ENCODE peak calls at places on chromosomes 1 and 21, in nine cellular contexts. One of them, this sample, is unnamed.

GRCh38 chr1:62891961-62892562 is 108.1 kb downstream of the ATG4C start:
- DNase-seq in K562: no peak
- DNase-seq in IMR-90: no peak
- DNase-seq in mammary epithelial cell: peak
- DNase-seq in neural progenitor cell: no peak
- DNase-seq in trophoblast cell: peak
- DNase-seq in mesendoderm: no peak
- DNase-seq in fibroblast of lung: no peak
- DNase-seq in PC-3: no peak
- DNase-seq in this sample: no peak

GRCh38 chr1:168319691-168320090 is 39.0 kb downstream of the TBX19 start:
- DNase-seq in mammary epithelial cell: no peak
- DNase-seq in neural progenitor cell: peak
- DNase-seq in IMR-90: no peak
- DNase-seq in fibroblast of lung: no peak
- DNase-seq in K562: no peak
- DNase-seq in mesendoderm: peak
- DNase-seq in PC-3: no peak
- DNase-seq in trophoblast cell: no peak
- DNase-seq in this sample: no peak

GRCh38 chr1:160776178-160776577 is 19.8 kb upstream of the LY9 start:
- DNase-seq in K562: no peak
- DNase-seq in PC-3: no peak
- DNase-seq in mesendoderm: peak
- DNase-seq in neural progenitor cell: no peak
- DNase-seq in fibroblast of lung: no peak
- DNase-seq in trophoblast cell: no peak
- DNase-seq in mammary epithelial cell: no peak
- DNase-seq in IMR-90: no peak
- DNase-seq in this sample: peak

GRCh38 chr1:11448375-11449085 is 30.4 kb upstream of the DISP3 start:
- DNase-seq in fibroblast of lung: no peak
- DNase-seq in IMR-90: no peak
- DNase-seq in neural progenitor cell: no peak
- DNase-seq in PC-3: no peak
- DNase-seq in mesendoderm: no peak
- DNase-seq in mammary epithelial cell: no peak
- DNase-seq in trophoblast cell: no peak
- DNase-seq in K562: peak
- DNase-seq in this sample: no peak

GRCh38 chr21:14864211-14865021 is 200.4 kb downstream of the NRIP1 start:
- DNase-seq in K562: peak
- DNase-seq in PC-3: peak
- DNase-seq in IMR-90: peak
- DNase-seq in trophoblast cell: peak
- DNase-seq in neural progenitor cell: peak
- DNase-seq in fibroblast of lung: peak
- DNase-seq in mammary epithelial cell: peak
- DNase-seq in mesendoderm: peak
- DNase-seq in this sample: peak

GRCh38 chr1:198676253-198676652 is 37.4 kb downstream of the PTPRC start:
- DNase-seq in trophoblast cell: no peak
- DNase-seq in K562: peak
- DNase-seq in PC-3: no peak
- DNase-seq in fibroblast of lung: peak
- DNase-seq in mammary epithelial cell: no peak
- DNase-seq in IMR-90: no peak
- DNase-seq in neural progenitor cell: no peak
- DNase-seq in mesendoderm: no peak
- DNase-seq in this sample: peak

GRCh38 chr1:167893798-167894197 is 20.1 kb downstream of the ADCY10 start:
- DNase-seq in fibroblast of lung: no peak
- DNase-seq in K562: no peak
- DNase-seq in mesendoderm: peak
- DNase-seq in PC-3: no peak
- DNase-seq in trophoblast cell: no peak
- DNase-seq in IMR-90: no peak
- DNase-seq in neural progenitor cell: no peak
- DNase-seq in mammary epithelial cell: no peak
- DNase-seq in this sample: no peak

GRCh38 chr1:26121854-26122773 is 10.5 kb downstream of the PDIK1L start:
- DNase-seq in fibroblast of lung: no peak
- DNase-seq in PC-3: peak
- DNase-seq in IMR-90: no peak
- DNase-seq in trophoblast cell: peak
- DNase-seq in neural progenitor cell: no peak
- DNase-seq in mesendoderm: no peak
- DNase-seq in mammary epithelial cell: no peak
- DNase-seq in K562: no peak
- DNase-seq in this sample: no peak

GRCh38 chr1:237050185-237050584 is 8.2 kb downstream of the RYR2 start:
- DNase-seq in K562: no peak
- DNase-seq in neural progenitor cell: no peak
- DNase-seq in mesendoderm: no peak
- DNase-seq in fibroblast of lung: no peak
- DNase-seq in mammary epithelial cell: no peak
- DNase-seq in PC-3: no peak
- DNase-seq in trophoblast cell: no peak
- DNase-seq in IMR-90: no peak
- DNase-seq in this sample: no peak

GRCh38 chr1:161531986-161532875 is 7.9 kb downstream of the HSPA6 start:
- DNase-seq in PC-3: no peak
- DNase-seq in IMR-90: peak
- DNase-seq in fibroblast of lung: no peak
- DNase-seq in neural progenitor cell: peak
- DNase-seq in trophoblast cell: peak
- DNase-seq in mammary epithelial cell: no peak
- DNase-seq in mesendoderm: peak
- DNase-seq in K562: peak
- DNase-seq in this sample: no peak

GRCh38 chr1:244751271-244751895 is 84.1 kb upstream of the COX20 start:
- DNase-seq in K562: no peak
- DNase-seq in IMR-90: no peak
- DNase-seq in mammary epithelial cell: no peak
- DNase-seq in neural progenitor cell: no peak
- DNase-seq in fibroblast of lung: no peak
- DNase-seq in trophoblast cell: no peak
- DNase-seq in mesendoderm: no peak
- DNase-seq in PC-3: peak
- DNase-seq in this sample: no peak

GRCh38 chr1:22587247-22587646 is 24.0 kb downstream of the EPHA8 start:
- DNase-seq in IMR-90: no peak
- DNase-seq in PC-3: no peak
- DNase-seq in trophoblast cell: no peak
- DNase-seq in mesendoderm: no peak
- DNase-seq in neural progenitor cell: no peak
- DNase-seq in fibroblast of lung: no peak
- DNase-seq in K562: no peak
- DNase-seq in mammary epithelial cell: no peak
- DNase-seq in this sample: no peak

GRCh38 chr1:34320081-34320480 is 143.4 kb downstream of the C1orf94 start:
- DNase-seq in trophoblast cell: no peak
- DNase-seq in mesendoderm: no peak
- DNase-seq in fibroblast of lung: peak
- DNase-seq in PC-3: peak
- DNase-seq in neural progenitor cell: no peak
- DNase-seq in K562: no peak
- DNase-seq in IMR-90: no peak
- DNase-seq in mammary epithelial cell: no peak
- DNase-seq in this sample: no peak

GRCh38 chr1:11873954-11874562 is 15.3 kb upstream of the NPPB start:
- DNase-seq in mammary epithelial cell: no peak
- DNase-seq in neural progenitor cell: no peak
- DNase-seq in K562: no peak
- DNase-seq in mesendoderm: no peak
- DNase-seq in trophoblast cell: peak
- DNase-seq in fibroblast of lung: no peak
- DNase-seq in PC-3: no peak
- DNase-seq in IMR-90: no peak
- DNase-seq in this sample: no peak

GRCh38 chr1:3732747-3733602 is 19.3 kb upstream of the CCDC27 start:
- DNase-seq in trophoblast cell: no peak
- DNase-seq in PC-3: no peak
- DNase-seq in IMR-90: no peak
- DNase-seq in fibroblast of lung: peak
- DNase-seq in neural progenitor cell: peak
- DNase-seq in mammary epithelial cell: no peak
- DNase-seq in mesendoderm: peak
- DNase-seq in K562: no peak
- DNase-seq in this sample: no peak
- H3K9ac ChIP-seq in trophoblast cell: peak
- H3K9ac ChIP-seq in PC-3: no peak
- H3K9ac ChIP-seq in IMR-90: no peak
- H3K9ac ChIP-seq in fibroblast of lung: no peak
- H3K9ac ChIP-seq in neural progenitor cell: no peak
- H3K9ac ChIP-seq in mammary epithelial cell: no peak
- H3K9ac ChIP-seq in mesendoderm: peak
- H3K9ac ChIP-seq in K562: no peak
- H3K9ac ChIP-seq in this sample: no peak

GRCh38 chr1:74969566-74970135 is 164.5 kb upstream of the LHX8 start:
- DNase-seq in mammary epithelial cell: no peak
- DNase-seq in mesendoderm: no peak
- DNase-seq in PC-3: no peak
- DNase-seq in K562: no peak
- DNase-seq in neural progenitor cell: no peak
- DNase-seq in IMR-90: no peak
- DNase-seq in fibroblast of lung: no peak
- DNase-seq in trophoblast cell: no peak
- DNase-seq in this sample: no peak

GRCh38 chr1:74963120-74963519 is 171.1 kb upstream of the LHX8 start:
- DNase-seq in fibroblast of lung: no peak
- DNase-seq in IMR-90: no peak
- DNase-seq in K562: no peak
- DNase-seq in PC-3: no peak
- DNase-seq in trophoblast cell: no peak
- DNase-seq in mammary epithelial cell: no peak
- DNase-seq in neural progenitor cell: no peak
- DNase-seq in mesendoderm: no peak
- DNase-seq in this sample: no peak

GRCh38 chr1:74964508-74964907 is 169.7 kb upstream of the LHX8 start:
- DNase-seq in PC-3: peak
- DNase-seq in mammary epithelial cell: peak
- DNase-seq in IMR-90: no peak
- DNase-seq in neural progenitor cell: no peak
- DNase-seq in fibroblast of lung: peak
- DNase-seq in mesendoderm: no peak
- DNase-seq in trophoblast cell: no peak
- DNase-seq in K562: no peak
- DNase-seq in this sample: peak
- H3K4me2 ChIP-seq in PC-3: no peak
- H3K4me2 ChIP-seq in mammary epithelial cell: no peak
- H3K4me2 ChIP-seq in IMR-90: no peak
- H3K4me2 ChIP-seq in neural progenitor cell: no peak
- H3K4me2 ChIP-seq in fibroblast of lung: no peak
- H3K4me2 ChIP-seq in mesendoderm: no peak
- H3K4me2 ChIP-seq in trophoblast cell: no peak
- H3K4me2 ChIP-seq in K562: no peak
- H3K4me2 ChIP-seq in this sample: no peak

GRCh38 chr1:40476924-40477679 is at the start of gene ZFP69:
- DNase-seq in neural progenitor cell: peak
- DNase-seq in fibroblast of lung: peak
- DNase-seq in mesendoderm: peak
- DNase-seq in trophoblast cell: peak
- DNase-seq in mammary epithelial cell: peak
- DNase-seq in K562: peak
- DNase-seq in IMR-90: peak
- DNase-seq in PC-3: no peak
- DNase-seq in this sample: peak
- H3K27ac ChIP-seq in neural progenitor cell: no peak
- H3K27ac ChIP-seq in fibroblast of lung: peak
- H3K27ac ChIP-seq in mesendoderm: no peak
- H3K27ac ChIP-seq in trophoblast cell: no peak
- H3K27ac ChIP-seq in mammary epithelial cell: no peak
- H3K27ac ChIP-seq in K562: peak
- H3K27ac ChIP-seq in IMR-90: peak
- H3K27ac ChIP-seq in PC-3: no peak
- H3K27ac ChIP-seq in this sample: peak

GRCh38 chr1:175600721-175601440 is 142.5 kb downstream of the TNR start:
- DNase-seq in trophoblast cell: no peak
- DNase-seq in PC-3: no peak
- DNase-seq in K562: no peak
- DNase-seq in IMR-90: no peak
- DNase-seq in mesendoderm: no peak
- DNase-seq in fibroblast of lung: no peak
- DNase-seq in neural progenitor cell: no peak
- DNase-seq in mammary epithelial cell: no peak
- DNase-seq in this sample: peak

GRCh38 chr1:175602186-175602585 is 141.2 kb downstream of the TNR start:
- DNase-seq in PC-3: no peak
- DNase-seq in mammary epithelial cell: no peak
- DNase-seq in fibroblast of lung: no peak
- DNase-seq in IMR-90: no peak
- DNase-seq in neural progenitor cell: no peak
- DNase-seq in K562: no peak
- DNase-seq in mesendoderm: no peak
- DNase-seq in trophoblast cell: peak
- DNase-seq in this sample: no peak

GRCh38 chr1:175599212-175599681 is 144.1 kb downstream of the TNR start:
- DNase-seq in neural progenitor cell: peak
- DNase-seq in IMR-90: no peak
- DNase-seq in mesendoderm: peak
- DNase-seq in fibroblast of lung: no peak
- DNase-seq in trophoblast cell: peak
- DNase-seq in mammary epithelial cell: no peak
- DNase-seq in K562: no peak
- DNase-seq in PC-3: no peak
- DNase-seq in this sample: no peak

GRCh38 chr1:175597969-175598765 is 145.2 kb downstream of the TNR start:
- DNase-seq in PC-3: peak
- DNase-seq in mammary epithelial cell: peak
- DNase-seq in neural progenitor cell: no peak
- DNase-seq in fibroblast of lung: no peak
- DNase-seq in mesendoderm: no peak
- DNase-seq in trophoblast cell: peak
- DNase-seq in K562: no peak
- DNase-seq in IMR-90: peak
- DNase-seq in this sample: no peak

DNA sequence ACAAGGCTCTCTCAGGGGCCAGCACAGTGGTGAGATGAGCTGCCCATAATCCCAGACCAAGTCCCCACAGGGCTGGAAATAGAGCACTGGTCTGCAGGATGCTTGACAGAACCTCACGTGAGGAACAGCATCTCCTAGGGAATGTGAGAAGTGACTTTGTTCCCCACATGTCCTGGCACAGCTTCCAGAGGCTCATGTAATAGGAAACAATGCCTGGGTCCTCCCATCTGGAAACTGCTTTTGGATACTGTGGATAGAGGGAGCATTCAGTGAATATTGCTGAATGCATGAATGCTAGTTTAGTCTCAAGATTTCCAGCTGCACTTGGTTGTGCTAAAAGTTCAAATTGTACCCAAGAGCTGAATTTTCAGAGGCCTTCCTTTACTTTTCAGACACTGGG is 146.2 kb downstream of the TNR start:
- DNase-seq in neural progenitor cell: no peak
- DNase-seq in trophoblast cell: no peak
- DNase-seq in IMR-90: no peak
- DNase-seq in mammary epithelial cell: no peak
- DNase-seq in PC-3: no peak
- DNase-seq in fibroblast of lung: no peak
- DNase-seq in mesendoderm: no peak
- DNase-seq in K562: no peak
- DNase-seq in this sample: no peak
- H3K9ac ChIP-seq in neural progenitor cell: no peak
- H3K9ac ChIP-seq in trophoblast cell: no peak
- H3K9ac ChIP-seq in IMR-90: no peak
- H3K9ac ChIP-seq in mammary epithelial cell: no peak
- H3K9ac ChIP-seq in PC-3: no peak
- H3K9ac ChIP-seq in fibroblast of lung: no peak
- H3K9ac ChIP-seq in mesendoderm: no peak
- H3K9ac ChIP-seq in K562: no peak
- H3K9ac ChIP-seq in this sample: no peak

GRCh38 chr21:42423685-42424084 is 20.0 kb downstream of the UBASH3A start:
- DNase-seq in trophoblast cell: no peak
- DNase-seq in mammary epithelial cell: no peak
- DNase-seq in neural progenitor cell: no peak
- DNase-seq in fibroblast of lung: no peak
- DNase-seq in K562: no peak
- DNase-seq in PC-3: no peak
- DNase-seq in IMR-90: no peak
- DNase-seq in mesendoderm: no peak
- DNase-seq in this sample: no peak
- H3K4me2 ChIP-seq in trophoblast cell: no peak
- H3K4me2 ChIP-seq in mammary epithelial cell: no peak
- H3K4me2 ChIP-seq in neural progenitor cell: no peak
- H3K4me2 ChIP-seq in fibroblast of lung: no peak
- H3K4me2 ChIP-seq in K562: no peak
- H3K4me2 ChIP-seq in PC-3: no peak
- H3K4me2 ChIP-seq in IMR-90: no peak
- H3K4me2 ChIP-seq in mesendoderm: no peak
- H3K4me2 ChIP-seq in this sample: no peak